ENCODE peak calls at places on chromosomes 6 and 20, in nine cellular contexts. One of them, this sample, is unnamed.

GRCh38 chr6:133553652-133554051 is 312.5 kb downstream of the EYA4 start:
- DNase-seq in colonic mucosa: peak; percentile 34
- DNase-seq in Calu3: peak; percentile 60
- DNase-seq in astrocyte of the cerebellum: peak; percentile 70
- DNase-seq in A549: peak; percentile 74
- DNase-seq in upper lobe of left lung: no peak
- DNase-seq in nephron progenitor cell: peak; percentile 53
- DNase-seq in cardiac muscle cell: peak; percentile 76
- DNase-seq in choroid plexus epithelial cell: peak; percentile 87
- DNase-seq in this sample: peak; percentile 76

GRCh38 chr6:163823577-163823976 is 409.1 kb downstream of the QKI start:
- DNase-seq in choroid plexus epithelial cell: no peak
- DNase-seq in cardiac muscle cell: no peak
- DNase-seq in astrocyte of the cerebellum: no peak
- DNase-seq in nephron progenitor cell: no peak
- DNase-seq in Calu3: no peak
- DNase-seq in colonic mucosa: no peak
- DNase-seq in upper lobe of left lung: no peak
- DNase-seq in A549: no peak
- DNase-seq in this sample: no peak

GRCh38 chr20:34024733-34025351 is 31.1 kb downstream of the RALY start:
- DNase-seq in A549: no peak
- DNase-seq in upper lobe of left lung: no peak
- DNase-seq in colonic mucosa: peak; percentile 50
- DNase-seq in choroid plexus epithelial cell: no peak
- DNase-seq in nephron progenitor cell: no peak
- DNase-seq in cardiac muscle cell: peak; percentile 44
- DNase-seq in astrocyte of the cerebellum: no peak
- DNase-seq in Calu3: no peak
- DNase-seq in this sample: no peak

GRCh38 chr20:34618676-34619075 is 58.2 kb downstream of the PIGU start:
- DNase-seq in Calu3: no peak
- DNase-seq in choroid plexus epithelial cell: no peak
- DNase-seq in colonic mucosa: no peak
- DNase-seq in upper lobe of left lung: no peak
- DNase-seq in astrocyte of the cerebellum: no peak
- DNase-seq in cardiac muscle cell: no peak
- DNase-seq in A549: no peak
- DNase-seq in nephron progenitor cell: no peak
- DNase-seq in this sample: no peak

GRCh38 chr20:1844723-1845523 is 50.3 kb upstream of the SIRPA start:
- DNase-seq in choroid plexus epithelial cell: peak; percentile 80
- DNase-seq in nephron progenitor cell: no peak
- DNase-seq in Calu3: no peak
- DNase-seq in colonic mucosa: peak; percentile 44
- DNase-seq in cardiac muscle cell: no peak
- DNase-seq in A549: no peak
- DNase-seq in upper lobe of left lung: no peak
- DNase-seq in astrocyte of the cerebellum: no peak
- DNase-seq in this sample: peak; percentile 48

GRCh38 chr6:138115877-138116660 is 8.8 kb upstream of the PERP start:
- DNase-seq in colonic mucosa: peak; percentile 44
- DNase-seq in cardiac muscle cell: peak; percentile 83
- DNase-seq in nephron progenitor cell: peak; percentile 51
- DNase-seq in astrocyte of the cerebellum: peak; percentile 73
- DNase-seq in A549: peak; percentile 65
- DNase-seq in choroid plexus epithelial cell: peak; percentile 86
- DNase-seq in upper lobe of left lung: no peak
- DNase-seq in Calu3: peak; percentile 28
- DNase-seq in this sample: peak; percentile 71

GRCh38 chr6:85459224-85459901 is 9.5 kb downstream of the NT5E start:
- DNase-seq in Calu3: no peak
- DNase-seq in cardiac muscle cell: no peak
- DNase-seq in A549: no peak
- DNase-seq in choroid plexus epithelial cell: peak; percentile 70
- DNase-seq in colonic mucosa: no peak
- DNase-seq in astrocyte of the cerebellum: peak; percentile 95
- DNase-seq in nephron progenitor cell: no peak
- DNase-seq in upper lobe of left lung: no peak
- DNase-seq in this sample: peak; percentile 95

GRCh38 chr6:24403501-24403824 is 727 bp downstream of the MRS2 start:
- DNase-seq in colonic mucosa: no peak
- DNase-seq in choroid plexus epithelial cell: no peak
- DNase-seq in A549: no peak
- DNase-seq in nephron progenitor cell: no peak
- DNase-seq in astrocyte of the cerebellum: no peak
- DNase-seq in cardiac muscle cell: no peak
- DNase-seq in Calu3: no peak
- DNase-seq in upper lobe of left lung: no peak
- DNase-seq in this sample: no peak

GRCh38 chr6:135146160-135146920 is 34.8 kb upstream of the MYB start:
- DNase-seq in Calu3: no peak
- DNase-seq in cardiac muscle cell: no peak
- DNase-seq in A549: no peak
- DNase-seq in nephron progenitor cell: no peak
- DNase-seq in choroid plexus epithelial cell: peak; percentile 90
- DNase-seq in upper lobe of left lung: no peak
- DNase-seq in astrocyte of the cerebellum: peak; percentile 57
- DNase-seq in colonic mucosa: no peak
- DNase-seq in this sample: peak; percentile 7

GRCh38 chr20:19760371-19760721 is 2.3 kb downstream of the RIN2 start:
- DNase-seq in nephron progenitor cell: no peak
- DNase-seq in astrocyte of the cerebellum: no peak
- DNase-seq in cardiac muscle cell: peak; percentile 77
- DNase-seq in Calu3: no peak
- DNase-seq in A549: no peak
- DNase-seq in colonic mucosa: no peak
- DNase-seq in upper lobe of left lung: no peak
- DNase-seq in choroid plexus epithelial cell: no peak
- DNase-seq in this sample: no peak

GRCh38 chr20:19758888-19759331 is 852 bp downstream of the RIN2 start:
- DNase-seq in choroid plexus epithelial cell: peak; percentile 40
- DNase-seq in A549: peak; percentile 56
- DNase-seq in Calu3: no peak
- DNase-seq in astrocyte of the cerebellum: no peak
- DNase-seq in colonic mucosa: peak; percentile 74
- DNase-seq in cardiac muscle cell: peak; percentile 85
- DNase-seq in nephron progenitor cell: peak; percentile 89
- DNase-seq in upper lobe of left lung: peak; percentile 92
- DNase-seq in this sample: peak; percentile 52

GRCh38 chr20:19757973-19758887 is at the start of gene RIN2:
- DNase-seq in Calu3: peak; percentile 64
- DNase-seq in choroid plexus epithelial cell: peak; percentile 92
- DNase-seq in A549: peak; percentile 96
- DNase-seq in astrocyte of the cerebellum: peak; percentile 80
- DNase-seq in cardiac muscle cell: peak; percentile 97
- DNase-seq in colonic mucosa: no peak
- DNase-seq in upper lobe of left lung: peak; percentile 93
- DNase-seq in nephron progenitor cell: peak; percentile 95
- DNase-seq in this sample: peak; percentile 71

GRCh38 chr20:19757487-19757972 is 528 bp upstream of the RIN2 start:
- DNase-seq in astrocyte of the cerebellum: peak; percentile 31
- DNase-seq in upper lobe of left lung: peak; percentile 95
- DNase-seq in cardiac muscle cell: peak; percentile 86
- DNase-seq in nephron progenitor cell: peak; percentile 81
- DNase-seq in A549: peak; percentile 58
- DNase-seq in choroid plexus epithelial cell: peak; percentile 78
- DNase-seq in colonic mucosa: peak; percentile 94
- DNase-seq in Calu3: peak; percentile 34
- DNase-seq in this sample: peak; percentile 64

DNA sequence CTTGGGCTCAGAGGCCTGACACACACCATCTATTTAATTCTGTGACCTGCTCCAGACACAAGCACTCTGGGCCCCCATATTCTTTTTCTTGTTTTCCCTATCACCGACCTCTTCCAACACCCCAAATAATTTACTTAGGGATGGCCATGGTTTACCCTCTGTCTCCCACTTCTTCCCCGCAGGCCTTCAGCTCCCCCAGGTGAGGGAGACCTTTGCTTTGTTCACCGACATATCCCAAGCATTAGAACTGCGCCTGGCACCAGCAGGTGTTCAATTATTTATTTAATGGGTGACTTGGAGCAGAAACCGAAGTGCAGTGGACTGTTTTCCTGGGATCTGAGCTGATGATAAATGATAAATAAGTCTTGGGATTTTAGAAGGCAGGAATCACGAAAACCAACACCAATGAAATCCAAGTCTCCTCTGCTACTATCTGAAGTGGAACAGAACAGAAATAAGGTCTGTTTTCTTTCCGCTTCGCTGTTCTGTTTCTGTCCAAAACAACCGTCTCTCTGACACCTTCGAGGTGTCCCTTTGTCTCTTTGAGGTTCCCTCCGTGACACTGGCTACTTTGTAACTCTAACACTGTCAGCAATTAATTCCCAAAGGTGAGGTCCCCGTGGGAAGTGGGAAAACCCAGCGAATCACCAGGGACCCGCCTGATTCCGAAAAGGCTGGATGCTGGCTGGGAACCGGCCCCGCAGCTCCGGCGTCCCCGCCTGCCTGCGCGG is 1.1 kb upstream of the RIN2 start:
- DNase-seq in Calu3: no peak
- DNase-seq in upper lobe of left lung: no peak
- DNase-seq in nephron progenitor cell: no peak
- DNase-seq in astrocyte of the cerebellum: no peak
- DNase-seq in choroid plexus epithelial cell: no peak
- DNase-seq in A549: no peak
- DNase-seq in colonic mucosa: no peak
- DNase-seq in cardiac muscle cell: no peak
- DNase-seq in this sample: no peak
- TF ChIP-seq CTCF in Calu3: no peak
- TF ChIP-seq CTCF in upper lobe of left lung: no peak
- TF ChIP-seq CTCF in nephron progenitor cell: no peak
- TF ChIP-seq CTCF in astrocyte of the cerebellum: no peak
- TF ChIP-seq CTCF in choroid plexus epithelial cell: no peak
- TF ChIP-seq CTCF in A549: no peak
- TF ChIP-seq CTCF in colonic mucosa: no peak
- TF ChIP-seq CTCF in cardiac muscle cell: no peak
- TF ChIP-seq CTCF in this sample: no peak

GRCh38 chr6:105509506-105510331 is 106.8 kb upstream of the PREP start:
- DNase-seq in colonic mucosa: no peak
- DNase-seq in upper lobe of left lung: peak; percentile 9
- DNase-seq in choroid plexus epithelial cell: peak; percentile 64
- DNase-seq in cardiac muscle cell: peak; percentile 43
- DNase-seq in nephron progenitor cell: peak; percentile 48
- DNase-seq in Calu3: no peak
- DNase-seq in A549: peak; percentile 43
- DNase-seq in astrocyte of the cerebellum: no peak
- DNase-seq in this sample: peak; percentile 30
- TF ChIP-seq CTCF in colonic mucosa: no peak
- TF ChIP-seq CTCF in upper lobe of left lung: peak; percentile 10
- TF ChIP-seq CTCF in choroid plexus epithelial cell: peak; percentile 75
- TF ChIP-seq CTCF in cardiac muscle cell: peak; percentile 28
- TF ChIP-seq CTCF in nephron progenitor cell: peak; percentile 34
- TF ChIP-seq CTCF in Calu3: no peak
- TF ChIP-seq CTCF in A549: peak; percentile 16
- TF ChIP-seq CTCF in astrocyte of the cerebellum: peak; percentile 20
- TF ChIP-seq CTCF in this sample: peak; percentile 32

GRCh38 chr6:167115054-167115453 is 7.8 kb upstream of the CCR6 start:
- DNase-seq in A549: no peak
- DNase-seq in colonic mucosa: no peak
- DNase-seq in cardiac muscle cell: no peak
- DNase-seq in astrocyte of the cerebellum: no peak
- DNase-seq in choroid plexus epithelial cell: no peak
- DNase-seq in nephron progenitor cell: no peak
- DNase-seq in Calu3: no peak
- DNase-seq in upper lobe of left lung: no peak
- DNase-seq in this sample: no peak
- TF ChIP-seq CTCF in A549: no peak
- TF ChIP-seq CTCF in colonic mucosa: no peak
- TF ChIP-seq CTCF in cardiac muscle cell: peak; percentile 4
- TF ChIP-seq CTCF in astrocyte of the cerebellum: no peak
- TF ChIP-seq CTCF in choroid plexus epithelial cell: no peak
- TF ChIP-seq CTCF in nephron progenitor cell: no peak
- TF ChIP-seq CTCF in Calu3: no peak
- TF ChIP-seq CTCF in upper lobe of left lung: no peak
- TF ChIP-seq CTCF in this sample: no peak

GRCh38 chr6:99432877-99433276 is 7.8 kb upstream of the PNISR start:
- DNase-seq in colonic mucosa: no peak
- DNase-seq in choroid plexus epithelial cell: no peak
- DNase-seq in astrocyte of the cerebellum: no peak
- DNase-seq in upper lobe of left lung: no peak
- DNase-seq in nephron progenitor cell: peak; percentile 61
- DNase-seq in Calu3: no peak
- DNase-seq in A549: no peak
- DNase-seq in cardiac muscle cell: no peak
- DNase-seq in this sample: no peak

GRCh38 chr6:99431901-99432300 is 6.8 kb upstream of the PNISR start:
- DNase-seq in Calu3: no peak
- DNase-seq in astrocyte of the cerebellum: no peak
- DNase-seq in cardiac muscle cell: no peak
- DNase-seq in A549: no peak
- DNase-seq in upper lobe of left lung: no peak
- DNase-seq in colonic mucosa: no peak
- DNase-seq in choroid plexus epithelial cell: no peak
- DNase-seq in nephron progenitor cell: no peak
- DNase-seq in this sample: no peak

DNA sequence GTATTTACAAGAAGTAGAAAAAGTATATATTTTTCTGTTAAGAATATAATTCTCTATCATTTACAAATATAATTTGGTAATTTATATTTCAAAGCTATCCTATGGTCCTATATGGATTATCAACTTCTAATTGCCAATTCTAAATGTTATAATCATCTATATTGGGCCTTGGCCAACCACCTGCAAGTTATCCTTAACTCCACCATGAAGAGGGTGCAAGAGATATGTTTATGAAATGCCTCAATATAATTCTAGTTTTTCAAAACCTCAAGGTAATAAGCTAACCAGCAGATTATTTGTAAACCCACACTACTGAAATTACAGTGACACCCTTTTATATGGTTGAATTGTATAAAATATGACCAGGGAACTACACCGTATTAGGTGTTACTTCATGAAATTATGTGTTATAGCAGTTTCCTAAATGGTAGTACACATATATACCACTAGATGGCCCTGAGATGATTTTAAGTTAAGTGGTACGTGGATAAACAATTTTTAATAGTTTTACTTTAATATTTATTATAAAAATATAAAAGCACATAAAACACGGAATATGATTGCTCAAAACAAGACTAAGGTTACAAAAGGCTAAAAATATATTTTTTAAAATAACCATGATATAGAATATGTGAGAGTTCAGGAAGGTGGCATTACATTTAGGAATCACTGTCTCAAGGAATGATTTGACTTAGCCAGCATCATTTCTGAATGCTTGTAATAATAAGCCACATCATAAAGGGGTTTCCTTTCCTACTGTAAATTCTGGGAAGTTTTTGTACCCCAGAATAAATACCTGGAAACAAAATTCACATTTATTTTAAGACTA is 9.8 kb upstream of the PNISR start:
- DNase-seq in colonic mucosa: no peak
- DNase-seq in cardiac muscle cell: peak; percentile 20
- DNase-seq in choroid plexus epithelial cell: peak; percentile 65
- DNase-seq in Calu3: no peak
- DNase-seq in astrocyte of the cerebellum: peak; percentile 16
- DNase-seq in A549: peak; percentile 13
- DNase-seq in upper lobe of left lung: no peak
- DNase-seq in nephron progenitor cell: no peak
- DNase-seq in this sample: peak; percentile 47
- TF ChIP-seq CTCF in colonic mucosa: peak; percentile 76
- TF ChIP-seq CTCF in cardiac muscle cell: peak; percentile 60
- TF ChIP-seq CTCF in choroid plexus epithelial cell: peak; percentile 61
- TF ChIP-seq CTCF in Calu3: peak; percentile 46
- TF ChIP-seq CTCF in astrocyte of the cerebellum: peak; percentile 30
- TF ChIP-seq CTCF in A549: peak; percentile 40
- TF ChIP-seq CTCF in upper lobe of left lung: peak; percentile 71
- TF ChIP-seq CTCF in nephron progenitor cell: peak; percentile 87
- TF ChIP-seq CTCF in this sample: peak; percentile 61